ENCODE peak calls at places on chromosome 9, in four cellular contexts. B is heart left ventricle, O is H9, V is non-pigmented ciliary epithelial cell. Z is an unnamed sample.

GRCh38 chr9:90432951-90433350 is 209.7 kb downstream of the DIRAS2 start:
- DNase-seq in O (no peak), V (no peak), B (no peak), Z (no peak)

GRCh38 chr9:120931278-120932085 is 4.9 kb upstream of the TRAF1 start:
- DNase-seq in V (no peak), O (no peak), B (no peak), Z (peak)

GRCh38 chr9:112338561-112338960 is 5.1 kb upstream of the PTBP3 start:
- DNase-seq in O (no peak), V (no peak), B (no peak), Z (no peak)

GRCh38 chr9:134896834-134897583 is 16.4 kb downstream of the FCN2 start:
- DNase-seq in V (no peak), O (no peak), B (no peak), Z (no peak)

GRCh38 chr9:133460405-133461175 is 812 bp downstream of the CACFD1 start:
- DNase-seq in O (peak), B (no peak), V (no peak), Z (peak)

GRCh38 chr9:115373000-115373709 is 255.2 kb upstream of the TNC start:
- DNase-seq in O (no peak), B (no peak), V (peak), Z (no peak)

GRCh38 chr9:136093331-136093986 is 1.6 kb downstream of the NACC2 start:
- DNase-seq in V (no peak), O (no peak), B (peak), Z (no peak)

GRCh38 chr9:120289990-120290925 is 289.7 kb downstream of the CDK5RAP2 start:
- DNase-seq in O (no peak), B (no peak), V (no peak), Z (no peak)

GRCh38 chr9:114606068-114606467 is 5.0 kb upstream of the TMEM268 start:
- DNase-seq in O (no peak), V (no peak), B (no peak), Z (no peak)

GRCh38 chr9:118059520-118060278 is 355.5 kb downstream of the TLR4 start:
- DNase-seq in O (no peak), V (no peak), B (peak), Z (no peak)

GRCh38 chr9:78620764-78621163 is 323.8 kb downstream of the PSAT1 start:
- DNase-seq in O (no peak), B (no peak), V (peak), Z (no peak)

GRCh38 chr9:116937361-116937760 is 250.3 kb downstream of the TRIM32 start:
- DNase-seq in O (no peak), B (no peak), V (no peak), Z (no peak)

GRCh38 chr9:124453586-124454191 is 3.4 kb downstream of the ADGRD2 start:
- DNase-seq in O (peak), V (no peak), B (no peak), Z (no peak)

GRCh38 chr9:127683723-127684122 is 23.1 kb upstream of the CFAP157 start:
- DNase-seq in O (no peak), V (no peak), B (no peak), Z (no peak)

GRCh38 chr9:109817846-109818472 is 38.0 kb downstream of the PALM2AKAP2 start:
- DNase-seq in B (peak), V (peak), O (peak), Z (no peak)

GRCh38 chr9:84296146-84296843 is 44.3 kb downstream of the SLC28A3 start:
- DNase-seq in O (no peak), B (no peak), V (no peak), Z (no peak)

GRCh38 chr9:557601-558201 is 283.8 kb upstream of the DMRT1 start:
- DNase-seq in V (peak), B (no peak), O (peak), Z (no peak)

GRCh38 chr9:76619645-76620044 is 144.6 kb upstream of the PCA3 start:
- DNase-seq in O (no peak), B (no peak), V (no peak), Z (no peak)

GRCh38 chr9:135885100-135885853 is 22.1 kb downstream of the CAMSAP1 start:
- DNase-seq in B (no peak), O (no peak), V (no peak), Z (no peak)

GRCh38 chr9:96686638-96687335 is 31.7 kb upstream of the PRXL2C start:
- DNase-seq in V (peak), B (peak), O (peak), Z (peak)

GRCh38 chr9:16352791-16353401 is 517.6 kb downstream of the BNC2 start:
- DNase-seq in B (no peak), O (no peak), V (no peak), Z (no peak)

GRCh38 chr9:123544007-123544827 is 188.2 kb downstream of the CRB2 start:
- DNase-seq in B (no peak), O (no peak), V (no peak), Z (no peak)

GRCh38 chr9:21933865-21934264 is 60.3 kb downstream of the CDKN2A start:
- DNase-seq in O (no peak), B (no peak), V (no peak), Z (no peak)

GRCh38 chr9:122226758-122227575 is 1.8 kb downstream of the LHX6 start:
- DNase-seq in V (no peak), O (peak), B (no peak), Z (no peak)

GRCh38 chr9:117411547-117411946 is 3.3 kb downstream of the ASTN2 start:
- DNase-seq in O (peak), B (no peak), V (no peak), Z (no peak)

GRCh38 chr9:125789196-125789595 is 42.0 kb downstream of the PBX3 start:
- DNase-seq in B (no peak), O (no peak), V (no peak), Z (no peak)